ENCODE peak calls at places on chromosomes 12 and 14, in six cellular contexts. M, E, P, N, C and O are unnamed samples.

GRCh38 chr14:36478782-36479181 is 41.2 kb downstream of the NKX2-1 start:
- DNase-seq in M (no peak), E (no peak), P (no peak), N (no peak), C (no peak), O (no peak)

GRCh38 chr12:16424531-16424930 is 77.1 kb downstream of the MGST1 start:
- DNase-seq in M (no peak), E (no peak), P (no peak), N (no peak), C (no peak), O (no peak)

GRCh38 chr14:79971330-79971729 is 240.0 kb downstream of the DIO2 start:
- DNase-seq in M (no peak), E (no peak), P (no peak), N (no peak), C (peak), O (no peak)

GRCh38 chr14:70180718-70181117 is 8.0 kb downstream of the SLC8A3 start:
- DNase-seq in M (no peak), E (no peak), P (no peak), N (no peak), C (no peak), O (no peak)

GRCh38 chr14:59176764-59177163 is 11.7 kb upstream of the DAAM1 start:
- DNase-seq in M (no peak), E (no peak), P (no peak), N (no peak), C (no peak), O (no peak)

GRCh38 chr12:57518920-57519757 is 1.2 kb downstream of the DDIT3 start:
- DNase-seq in M (peak), E (peak), P (peak), N (no peak), C (peak), O (no peak)

GRCh38 chr12:9347328-9348127 is 139.3 kb upstream of the PZP start:
- DNase-seq in M (no peak), E (no peak), P (no peak), N (no peak), C (peak), O (no peak)

GRCh38 chr12:33439587-33440011 is at the start of gene SYT10:
- DNase-seq in M (no peak), E (no peak), P (peak), N (no peak), C (no peak), O (peak)

GRCh38 chr14:105605501-105606304 is 79.3 kb downstream of the TMEM121 start:
- DNase-seq in M (no peak), E (no peak), P (no peak), N (no peak), C (no peak), O (no peak)

GRCh38 chr14:54220122-54220691 is 176.6 kb upstream of the CDKN3 start:
- DNase-seq in M (no peak), E (no peak), P (no peak), N (no peak), C (no peak), O (peak)

GRCh38 chr14:55121628-55122440 is 7.2 kb upstream of the LGALS3 start:
- DNase-seq in M (peak), E (no peak), P (no peak), N (no peak), C (no peak), O (no peak)

GRCh38 chr12:59742831-59743230 is 147.0 kb downstream of the SLC16A7 start:
- DNase-seq in M (no peak), E (no peak), P (no peak), N (no peak), C (peak), O (no peak)

GRCh38 chr12:76664731-76665130 is 99.2 kb upstream of the ZDHHC17 start:
- DNase-seq in M (no peak), E (no peak), P (no peak), N (no peak), C (no peak), O (no peak)

GRCh38 chr12:59929091-59929490 is 333.3 kb downstream of the SLC16A7 start:
- DNase-seq in M (no peak), E (no peak), P (no peak), N (no peak), C (peak), O (no peak)

GRCh38 chr12:116207274-116207673 is 70.2 kb downstream of the MED13L start:
- DNase-seq in M (no peak), E (no peak), P (no peak), N (no peak), C (no peak), O (no peak)

GRCh38 chr14:66619952-66620351 is 112.0 kb downstream of the GPHN start:
- DNase-seq in M (no peak), E (no peak), P (no peak), N (no peak), C (no peak), O (no peak)

DNA sequence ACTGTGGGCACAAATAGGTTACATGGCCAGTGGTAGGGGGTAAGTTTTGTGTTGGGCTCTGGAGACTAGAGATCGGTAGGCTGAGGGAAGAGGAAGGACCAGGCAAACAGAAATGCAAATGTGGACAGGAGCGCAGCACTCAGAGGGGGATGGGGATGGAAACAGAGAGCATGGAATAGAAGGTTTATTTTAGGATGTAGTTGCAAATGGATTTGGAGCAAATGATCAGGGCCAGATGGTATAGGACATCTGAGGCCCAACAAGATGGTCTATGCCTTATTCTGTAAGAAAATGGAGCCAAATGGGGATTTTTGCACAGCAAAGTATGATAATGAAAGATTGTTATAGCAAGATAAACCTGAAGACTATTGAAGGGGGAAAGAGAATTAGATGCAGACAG is 102.5 kb upstream of the PTPRB start:
- DNase-seq in M (no peak), E (no peak), P (no peak), N (no peak), C (no peak), O (no peak)
- TF ChIP-seq SMC3 in M (no peak), E (no peak), P (no peak), N (no peak), C (no peak), O (no peak)

GRCh38 chr14:102373110-102373509 is 10.4 kb downstream of the TECPR2 start:
- DNase-seq in M (no peak), E (no peak), P (no peak), N (peak), C (no peak), O (no peak)
- TF ChIP-seq SMC3 in M (no peak), E (no peak), P (no peak), N (no peak), C (no peak), O (no peak)

DNA sequence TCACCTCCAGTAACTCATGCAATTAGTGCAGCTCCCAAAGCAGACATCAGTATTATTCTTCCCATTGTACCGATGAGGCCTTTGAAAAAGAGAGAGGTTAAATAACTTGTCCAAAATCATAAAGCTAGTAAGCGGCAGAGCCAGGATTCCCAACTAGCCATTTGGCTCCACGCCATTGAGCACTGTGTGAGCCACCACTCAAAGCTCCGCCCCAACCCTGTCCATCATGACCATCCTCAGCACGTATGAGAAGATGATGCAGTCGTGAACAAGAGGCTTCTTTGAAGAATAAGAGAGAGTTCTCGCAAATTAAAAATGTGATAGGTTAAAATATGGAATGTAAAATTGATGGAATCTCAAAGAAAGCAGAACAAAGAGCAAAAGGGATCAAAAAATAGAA is 14.6 kb downstream of the CLMN start:
- DNase-seq in M (no peak), E (no peak), P (no peak), N (no peak), C (no peak), O (no peak)
- TF ChIP-seq SMC3 in M (no peak), E (no peak), P (no peak), N (no peak), C (no peak), O (no peak)

GRCh38 chr12:56477521-56478225 is 9.3 kb downstream of the SPRYD4 start:
- DNase-seq in M (no peak), E (no peak), P (no peak), N (no peak), C (no peak), O (no peak)

GRCh38 chr12:56474389-56474788 is 6.0 kb downstream of the SPRYD4 start:
- DNase-seq in M (no peak), E (no peak), P (no peak), N (no peak), C (no peak), O (no peak)

GRCh38 chr12:56479625-56480024 is 8.3 kb downstream of the GLS2 start:
- DNase-seq in M (no peak), E (no peak), P (no peak), N (no peak), C (no peak), O (no peak)

GRCh38 chr12:56476143-56476542 is 7.8 kb downstream of the SPRYD4 start:
- DNase-seq in M (no peak), E (no peak), P (no peak), N (no peak), C (no peak), O (no peak)

GRCh38 chr12:56476972-56477432 is 8.6 kb downstream of the SPRYD4 start:
- DNase-seq in M (peak), E (no peak), P (no peak), N (no peak), C (no peak), O (no peak)
- TF ChIP-seq SMC3 in M (no peak), E (no peak), P (no peak), N (no peak), C (no peak), O (no peak)

GRCh38 chr14:93536945-93537344 is 106.2 kb downstream of the UNC79 start:
- DNase-seq in M (peak), E (no peak), P (peak), N (no peak), C (no peak), O (peak)
- TF ChIP-seq SMC3 in M (no peak), E (no peak), P (no peak), N (peak), C (no peak), O (peak)

GRCh38 chr12:21475552-21475951 is 25.9 kb downstream of the RECQL start:
- DNase-seq in M (no peak), E (no peak), P (no peak), N (no peak), C (no peak), O (no peak)
- TF ChIP-seq SMC3 in M (no peak), E (no peak), P (no peak), N (no peak), C (no peak), O (no peak)

GRCh38 chr12:64178122-64178521 is 44.0 kb downstream of the KICS2 start:
- DNase-seq in M (no peak), E (no peak), P (no peak), N (no peak), C (peak), O (no peak)

GRCh38 chr12:64184216-64184615 is 37.9 kb downstream of the KICS2 start:
- DNase-seq in M (no peak), E (no peak), P (no peak), N (no peak), C (no peak), O (no peak)

GRCh38 chr12:64181504-64182291 is 40.4 kb downstream of the KICS2 start:
- DNase-seq in M (peak), E (peak), P (peak), N (no peak), C (peak), O (peak)

GRCh38 chr12:64177001-64177400 is 45.1 kb downstream of the KICS2 start:
- DNase-seq in M (no peak), E (no peak), P (no peak), N (no peak), C (no peak), O (no peak)

GRCh38 chr12:64180951-64181350 is 41.1 kb downstream of the KICS2 start:
- DNase-seq in M (no peak), E (no peak), P (no peak), N (no peak), C (peak), O (no peak)
- TF ChIP-seq SMC3 in M (no peak), E (no peak), P (no peak), N (no peak), C (no peak), O (no peak)

GRCh38 chr14:77140937-77141591 is 527 bp downstream of the ZDHHC22 start:
- DNase-seq in M (no peak), E (peak), P (no peak), N (no peak), C (peak), O (peak)
- TF ChIP-seq SMC3 in M (no peak), E (no peak), P (no peak), N (no peak), C (no peak), O (no peak)

GRCh38 chr12:673849-674248 is 10.6 kb upstream of the NINJ2 start:
- DNase-seq in M (no peak), E (no peak), P (no peak), N (no peak), C (no peak), O (no peak)

GRCh38 chr12:674272-674781 is 11.1 kb upstream of the NINJ2 start:
- DNase-seq in M (no peak), E (no peak), P (peak), N (peak), C (peak), O (no peak)

GRCh38 chr12:678747-679712 is 15.8 kb upstream of the NINJ2 start:
- DNase-seq in M (no peak), E (no peak), P (no peak), N (peak), C (no peak), O (no peak)

GRCh38 chr12:675562-675961 is 12.3 kb upstream of the NINJ2 start:
- DNase-seq in M (no peak), E (no peak), P (no peak), N (no peak), C (no peak), O (no peak)
- TF ChIP-seq SMC3 in M (no peak), E (no peak), P (no peak), N (no peak), C (no peak), O (no peak)